ENCODE peak calls at places on chromosomes 7 and 10, in five cellular contexts. R is heart left ventricle, C is heart right ventricle, T is AG04449, G is pancreas. M is an unnamed sample.

GRCh38 chr7:103748680-103749079 is 240.8 kb downstream of the RELN start:
- DNase-seq in R (no peak), T (no peak), C (no peak), G (no peak), M (no peak)

GRCh38 chr7:26815452-26815851 is 48.9 kb downstream of the SKAP2 start:
- DNase-seq in G (no peak), R (no peak), C (no peak), T (no peak), M (no peak)

GRCh38 chr10:111392159-111392558 is 315.3 kb downstream of the ADRA2A start:
- DNase-seq in G (no peak), R (no peak), C (no peak), T (no peak), M (no peak)

GRCh38 chr7:33873518-33873917 is 31.8 kb upstream of the BMPER start:
- DNase-seq in G (no peak), R (no peak), T (no peak), C (no peak), M (no peak)

GRCh38 chr7:128244861-128245260 is 3.8 kb downstream of the LEP start:
- DNase-seq in G (no peak), T (no peak), C (no peak), R (no peak), M (no peak)

GRCh38 chr10:123536176-123536845 is 129.8 kb upstream of the GPR26 start:
- DNase-seq in R (no peak), C (no peak), G (no peak), T (no peak), M (no peak)

GRCh38 chr10:14144491-14144890 is 186.2 kb downstream of the FRMD4A start:
- DNase-seq in C (no peak), R (no peak), T (no peak), G (no peak), M (no peak)

GRCh38 chr7:14184292-14184864 is 194.9 kb upstream of the ETV1 start:
- DNase-seq in C (no peak), T (no peak), R (no peak), G (no peak), M (no peak)

GRCh38 chr10:8061274-8062211 is 7.1 kb downstream of the GATA3 start:
- DNase-seq in R (no peak), T (no peak), G (no peak), C (no peak), M (no peak)

GRCh38 chr10:70552585-70552984 is 50.0 kb downstream of the PRF1 start:
- DNase-seq in C (no peak), T (no peak), G (no peak), R (no peak), M (no peak)

GRCh38 chr7:115499966-115500365 is 530.6 kb downstream of the TFEC start:
- DNase-seq in C (no peak), T (no peak), R (no peak), G (no peak), M (no peak)

GRCh38 chr10:77869626-77870420 is 56.7 kb downstream of the DLG5 start:
- DNase-seq in G (no peak), T (no peak), R (no peak), C (no peak), M (no peak)

GRCh38 chr10:5871596-5871995 is 18.1 kb downstream of the ANKRD16 start:
- DNase-seq in C (no peak), R (no peak), G (no peak), T (no peak), M (no peak)

GRCh38 chr7:75637854-75638606 is 100.7 kb downstream of the HIP1 start:
- DNase-seq in T (no peak), C (no peak), G (no peak), R (no peak), M (no peak)

GRCh38 chr7:3991771-3992231 is 690.3 kb upstream of the FOXK1 start:
- DNase-seq in T (no peak), R (no peak), G (no peak), C (no peak), M (no peak)

GRCh38 chr10:96832721-96833219 is 672 bp downstream of the LCOR start:
- DNase-seq in T (no peak), G (peak; percentile 85), R (peak; percentile 92), C (peak; percentile 85), M (peak; percentile 76)

GRCh38 chr10:123221418-123221817 is 67.2 kb downstream of the BUB3 start:
- DNase-seq in G (no peak), R (no peak), T (no peak), C (no peak), M (no peak)

GRCh38 chr7:94366827-94367226 is 27.9 kb upstream of the COL1A2 start:
- DNase-seq in C (no peak), R (no peak), T (no peak), G (no peak), M (no peak)

GRCh38 chr10:124917168-124917938 is 24.6 kb upstream of the ZRANB1 start:
- DNase-seq in R (no peak), T (no peak), G (peak; percentile 44), C (peak; percentile 54), M (peak; percentile 18)

GRCh38 chr7:26949319-26949718 is 84.9 kb upstream of the SKAP2 start:
- DNase-seq in T (no peak), C (no peak), G (no peak), R (no peak), M (no peak)

DNA sequence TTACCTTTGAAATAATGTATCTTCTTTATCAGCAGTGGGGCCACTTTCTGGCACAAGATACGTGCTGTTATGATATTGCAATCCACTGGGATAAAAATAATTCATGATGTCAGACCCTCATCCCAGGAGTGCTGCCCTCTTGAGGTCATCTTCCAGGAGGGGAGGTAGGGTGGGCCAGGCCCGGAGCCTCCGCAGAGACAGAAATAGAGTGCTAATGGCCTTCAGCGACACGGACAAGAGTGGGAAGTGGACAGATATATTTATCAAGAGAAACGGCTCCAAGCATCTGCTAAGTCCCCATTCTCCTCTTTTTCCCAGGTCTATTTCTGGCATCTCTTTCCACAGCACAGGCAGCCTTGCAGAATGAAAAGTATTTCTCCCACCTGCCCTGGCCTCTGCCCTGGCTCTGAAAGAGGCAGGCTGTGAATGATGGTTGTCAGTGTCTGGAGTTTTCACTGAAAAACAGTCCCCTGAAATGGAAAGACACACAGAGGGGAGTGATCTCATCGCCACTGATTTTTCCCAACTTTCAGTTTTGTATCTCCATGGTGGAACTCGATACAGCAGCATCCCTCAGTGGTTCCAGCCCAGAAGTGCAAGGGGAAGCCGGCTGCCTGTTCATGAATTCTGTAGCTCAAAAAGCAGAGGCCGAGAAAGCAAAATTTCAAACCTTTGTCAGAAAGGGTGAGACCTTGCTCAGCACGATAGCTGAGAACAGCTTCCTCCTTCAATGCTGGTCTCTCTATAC is 251.7 kb upstream of the MYO3A start:
- DNase-seq in R (no peak), C (peak; percentile 52), T (no peak), G (no peak), M (no peak)
- TF ChIP-seq CTCF in R (peak; percentile 42), C (peak; percentile 34), T (no peak), G (no peak), M (peak; percentile 39)

GRCh38 chr7:78221961-78222751 is 423.6 kb downstream of the PHTF2 start:
- DNase-seq in T (peak; percentile 87), C (no peak), G (no peak), R (no peak), M (no peak)
- TF ChIP-seq CTCF in T (no peak), C (no peak), G (no peak), R (no peak), M (no peak)

GRCh38 chr10:130777507-130778165 is 533.9 kb downstream of the TCERG1L start:
- DNase-seq in G (no peak), T (no peak), R (no peak), C (no peak), M (no peak)

GRCh38 chr10:130775311-130775710 is 536.2 kb downstream of the TCERG1L start:
- DNase-seq in R (no peak), T (no peak), C (no peak), G (no peak), M (no peak)

GRCh38 chr10:130782467-130782866 is 529.1 kb downstream of the TCERG1L start:
- DNase-seq in C (no peak), T (no peak), R (no peak), G (no peak), M (no peak)

GRCh38 chr10:130774871-130775270 is 536.6 kb downstream of the TCERG1L start:
- DNase-seq in R (no peak), G (no peak), C (no peak), T (no peak), M (no peak)

DNA sequence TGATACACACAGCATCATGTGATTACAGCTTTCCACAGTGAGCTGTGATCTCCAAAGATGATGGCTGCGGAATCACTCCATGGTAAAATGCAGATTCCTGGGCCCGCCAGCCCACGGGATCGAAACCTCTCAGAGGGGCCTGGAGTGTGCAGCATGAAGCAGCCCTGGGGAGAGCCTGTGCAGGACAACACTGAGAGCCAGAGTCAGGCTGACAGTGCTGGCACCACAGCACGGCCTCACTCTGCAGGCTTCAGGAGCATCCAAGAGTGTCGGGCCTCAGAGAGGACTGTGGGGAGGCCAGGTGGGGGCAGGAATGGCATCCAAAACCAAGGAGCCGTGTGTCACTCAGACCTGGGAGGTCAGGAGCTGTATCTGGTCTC is 533.4 kb downstream of the TCERG1L start:
- DNase-seq in G (no peak), T (no peak), C (no peak), R (no peak), M (no peak)
- TF ChIP-seq CTCF in G (no peak), T (no peak), C (no peak), R (no peak), M (no peak)

GRCh38 chr7:155948423-155948822 is 136.2 kb upstream of the SHH start:
- DNase-seq in C (no peak), G (no peak), T (no peak), R (no peak), M (no peak)
- TF ChIP-seq CTCF in C (no peak), G (no peak), T (no peak), R (no peak), M (no peak)

GRCh38 chr7:107874605-107875446 is 16.2 kb upstream of the DLD start:
- DNase-seq in C (peak; percentile 38), R (no peak), T (no peak), G (no peak), M (peak; percentile 35)
- TF ChIP-seq CTCF in C (peak; percentile 73), R (peak; percentile 75), T (peak; percentile 59), G (peak; percentile 68), M (peak; percentile 79)

DNA sequence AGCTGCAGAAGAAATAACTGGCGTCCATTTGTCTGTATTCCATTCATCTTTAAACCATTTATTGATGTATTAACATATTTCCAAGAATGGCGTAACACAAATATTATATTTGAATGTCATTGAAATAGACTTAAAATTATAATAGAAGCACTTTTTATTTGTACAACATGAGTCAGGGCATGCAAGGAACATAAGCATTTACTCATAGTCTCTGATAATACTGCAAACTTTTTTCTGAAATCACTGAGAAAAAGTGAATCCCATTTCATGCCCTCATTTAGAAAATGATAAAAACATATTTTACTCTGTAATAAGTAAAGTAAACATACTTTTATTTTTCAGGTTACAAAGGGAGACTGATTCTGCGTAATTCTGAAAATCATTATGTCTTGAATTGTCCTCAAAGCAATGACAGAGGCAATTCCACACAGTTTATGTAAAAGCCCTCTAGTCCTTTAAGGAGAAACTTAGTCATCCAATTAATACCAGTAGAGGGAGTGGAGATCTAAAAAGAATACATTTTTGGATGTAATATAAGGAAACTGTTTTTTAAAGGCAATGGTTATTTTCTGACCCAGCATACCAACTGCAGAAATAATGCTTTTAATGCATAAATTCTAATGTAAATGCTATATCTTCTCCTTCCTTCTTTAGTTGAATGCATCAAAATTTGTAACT is 58.1 kb downstream of the AGMO start:
- DNase-seq in G (no peak), R (no peak), C (no peak), T (no peak), M (no peak)
- TF ChIP-seq CTCF in G (no peak), R (no peak), C (peak; percentile 8), T (no peak), M (peak; percentile 27)

GRCh38 chr7:36794689-36795088 is 70.4 kb upstream of the AOAH start:
- DNase-seq in T (no peak), R (no peak), C (no peak), G (no peak), M (no peak)
- TF ChIP-seq CTCF in T (no peak), R (no peak), C (no peak), G (no peak), M (no peak)

M was measured in neural crest cell.